ENCODE peak calls at places on chromosomes 3 and 15, in five cellular contexts. X is OCI-LY7, C is HCT116, K is GM23338, B is neural progenitor cell. V is an unnamed sample. For H3K36me3, the result is how much of the 10 kb centered on the place peaks cover.

GRCh38 chr3:64220161-64220560 is 5.1 kb downstream of the PRICKLE2 start:
- DNase-seq in K (no peak), B (no peak), C (no peak), X (no peak), V (peak)

GRCh38 chr3:98557324-98558010 is 25.7 kb downstream of the GPR15 start:
- DNase-seq in B (no peak), C (no peak), X (no peak), K (no peak), V (no peak)

GRCh38 chr3:117268318-117268717 is 558.7 kb downstream of the TUSC7 start:
- DNase-seq in K (no peak), C (no peak), X (no peak), B (no peak), V (no peak)

GRCh38 chr3:103203431-103203830 is 768.6 kb downstream of the ZPLD1 start:
- DNase-seq in K (no peak), C (no peak), X (no peak), B (no peak), V (no peak)

GRCh38 chr15:20340931-20341661 is 200.5 kb downstream of the GOLGA6L6 start:
- DNase-seq in C (no peak), B (peak), X (no peak), K (no peak), V (peak)

GRCh38 chr15:60343221-60343970 is 54.4 kb downstream of the ANXA2 start:
- DNase-seq in C (no peak), K (no peak), X (no peak), B (no peak), V (no peak)

GRCh38 chr3:197456271-197457091 is 99.3 kb downstream of the BDH1 start:
- DNase-seq in B (peak), C (peak), X (no peak), K (peak), V (no peak)

GRCh38 chr3:107024481-107025153 is 352.6 kb upstream of the CCDC54 start:
- DNase-seq in X (no peak), C (no peak), K (no peak), B (no peak), V (no peak)

GRCh38 chr3:187713504-187713903 is 11.1 kb upstream of the RTP2 start:
- DNase-seq in B (no peak), C (no peak), X (no peak), K (peak), V (peak)

GRCh38 chr3:11622846-11623550 is 20.7 kb downstream of the VGLL4 start:
- DNase-seq in K (no peak), C (no peak), B (no peak), X (no peak), V (no peak)

GRCh38 chr3:190531406-190531805 is 17.5 kb downstream of the IL1RAP start:
- DNase-seq in K (no peak), X (no peak), C (no peak), B (no peak), V (no peak)

GRCh38 chr3:129312021-129312639 is 33.5 kb downstream of the HMCES start:
- DNase-seq in X (no peak), C (no peak), K (no peak), B (no peak), V (no peak)

GRCh38 chr3:162984752-162985151 is 1488.1 kb downstream of the OTOL1 start:
- DNase-seq in K (no peak), B (no peak), X (no peak), C (no peak), V (no peak)

GRCh38 chr15:94107652-94108051 is 123.7 kb upstream of the MCTP2 start:
- DNase-seq in K (no peak), X (no peak), C (no peak), B (no peak), V (no peak)

GRCh38 chr3:107392549-107393165 is 15.4 kb downstream of the CCDC54 start:
- DNase-seq in B (no peak), X (no peak), K (no peak), C (no peak), V (peak)

GRCh38 chr3:24220859-24221657 is 273.6 kb downstream of the THRB start:
- DNase-seq in C (no peak), K (peak), X (no peak), B (peak), V (peak)

GRCh38 chr3:156201411-156202405 is 81.3 kb downstream of the KCNAB1 start:
- DNase-seq in K (no peak), X (no peak), C (no peak), B (no peak), V (no peak)

GRCh38 chr3:128875556-128876120 is 3.8 kb upstream of the ACAD9 start:
- DNase-seq in K (peak), B (peak), X (peak), C (no peak), V (peak)

DNA sequence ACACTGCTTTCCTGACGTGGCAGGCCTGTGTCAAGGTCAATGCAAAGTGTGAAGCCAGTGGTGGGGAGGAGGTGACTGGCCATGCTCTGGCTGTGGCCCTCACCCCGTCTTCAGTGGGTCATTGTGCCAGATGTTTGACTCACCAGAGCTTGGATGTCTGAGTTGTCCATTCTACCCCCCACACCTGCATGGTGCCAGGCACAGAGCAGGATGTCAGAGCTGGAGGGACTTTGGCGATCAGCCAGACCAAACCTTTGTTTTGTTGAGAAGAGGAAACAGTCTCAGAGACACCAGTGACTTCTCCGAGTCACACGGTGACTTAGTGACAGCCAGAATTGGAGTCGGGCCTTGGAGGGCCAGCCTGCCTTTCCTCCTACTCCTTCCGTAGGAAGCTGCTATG is 49.5 kb downstream of the SMAD6 start:
- DNase-seq in X (peak), K (no peak), B (no peak), C (peak), V (peak)
- TF ChIP-seq EZH2phosphoT487 in X (no peak), K (no peak), B (no peak), C (no peak), V (no peak)

GRCh38 chr3:111758642-111759041 is 100.4 kb upstream of the PHLDB2 start:
- DNase-seq in X (no peak), B (no peak), K (no peak), C (no peak), V (peak)
- H3K36me3 ChIP-seq in X (under half), B (under half), K (under half), C (under half), V (under half)

GRCh38 chr15:61381501-61381900 is 152.4 kb upstream of the RORA start:
- DNase-seq in X (no peak), K (no peak), B (no peak), C (no peak), V (no peak)

GRCh38 chr15:61382927-61383326 is 153.8 kb upstream of the RORA start:
- DNase-seq in K (no peak), B (no peak), C (no peak), X (no peak), V (no peak)

GRCh38 chr15:61379005-61379404 is 149.9 kb upstream of the RORA start:
- DNase-seq in X (no peak), C (no peak), K (no peak), B (no peak), V (no peak)

GRCh38 chr15:61383421-61383820 is 154.3 kb upstream of the RORA start:
- DNase-seq in C (no peak), X (no peak), B (no peak), K (no peak), V (no peak)

GRCh38 chr15:61380270-61380669 is 151.2 kb upstream of the RORA start:
- DNase-seq in C (no peak), B (no peak), X (no peak), K (no peak), V (no peak)
- TF ChIP-seq EZH2phosphoT487 in C (no peak), B (no peak), X (no peak), K (no peak), V (no peak)

DNA sequence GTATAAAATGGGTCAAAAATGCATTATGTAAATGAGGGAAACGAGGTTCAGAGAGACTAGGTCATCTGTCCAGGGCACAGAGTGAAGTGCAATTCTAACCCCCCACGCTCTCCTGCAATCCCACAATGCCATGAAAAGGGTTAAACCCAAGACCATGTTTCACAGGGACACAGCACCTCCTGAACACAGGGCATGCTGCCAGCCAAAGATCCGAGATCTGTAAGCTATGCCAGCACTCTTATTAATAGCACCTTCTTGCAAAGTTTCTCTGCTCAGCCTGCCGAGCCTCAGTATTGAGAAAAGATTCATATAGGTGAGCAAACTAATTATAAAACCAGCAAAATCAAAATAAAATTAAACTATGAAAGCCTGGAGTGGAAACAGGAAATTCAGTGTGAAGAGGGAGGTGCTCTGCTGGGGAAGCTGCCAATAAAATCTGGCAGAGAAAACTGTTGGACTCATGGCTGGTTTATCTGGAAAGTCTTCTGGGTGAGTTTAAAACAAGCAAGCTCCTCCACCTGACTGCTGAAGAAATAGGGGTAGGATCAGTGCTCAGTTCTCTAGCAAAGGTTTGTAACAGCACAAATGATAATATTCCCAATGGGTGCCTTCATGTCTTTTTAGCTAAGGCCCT is 50.3 kb downstream of the LRIG1 start:
- DNase-seq in X (no peak), C (no peak), K (no peak), B (no peak), V (peak)
- H3K36me3 ChIP-seq in X (half or more), C (under half), K (under half), B (under half), V (under half)

GRCh38 chr15:63043391-63044076 is 987 bp downstream of the TPM1 start:
- DNase-seq in B (peak), K (no peak), C (no peak), X (no peak), V (no peak)

GRCh38 chr15:63044077-63044644 is 1.6 kb downstream of the TPM1 start:
- DNase-seq in K (no peak), B (peak), X (no peak), C (no peak), V (no peak)

GRCh38 chr15:63042879-63043340 is 363 bp downstream of the TPM1 start:
- DNase-seq in C (no peak), K (no peak), X (no peak), B (peak), V (no peak)

GRCh38 chr15:63045438-63046278 is 3.1 kb downstream of the TPM1 start:
- DNase-seq in C (no peak), X (no peak), B (no peak), K (peak), V (no peak)

DNA sequence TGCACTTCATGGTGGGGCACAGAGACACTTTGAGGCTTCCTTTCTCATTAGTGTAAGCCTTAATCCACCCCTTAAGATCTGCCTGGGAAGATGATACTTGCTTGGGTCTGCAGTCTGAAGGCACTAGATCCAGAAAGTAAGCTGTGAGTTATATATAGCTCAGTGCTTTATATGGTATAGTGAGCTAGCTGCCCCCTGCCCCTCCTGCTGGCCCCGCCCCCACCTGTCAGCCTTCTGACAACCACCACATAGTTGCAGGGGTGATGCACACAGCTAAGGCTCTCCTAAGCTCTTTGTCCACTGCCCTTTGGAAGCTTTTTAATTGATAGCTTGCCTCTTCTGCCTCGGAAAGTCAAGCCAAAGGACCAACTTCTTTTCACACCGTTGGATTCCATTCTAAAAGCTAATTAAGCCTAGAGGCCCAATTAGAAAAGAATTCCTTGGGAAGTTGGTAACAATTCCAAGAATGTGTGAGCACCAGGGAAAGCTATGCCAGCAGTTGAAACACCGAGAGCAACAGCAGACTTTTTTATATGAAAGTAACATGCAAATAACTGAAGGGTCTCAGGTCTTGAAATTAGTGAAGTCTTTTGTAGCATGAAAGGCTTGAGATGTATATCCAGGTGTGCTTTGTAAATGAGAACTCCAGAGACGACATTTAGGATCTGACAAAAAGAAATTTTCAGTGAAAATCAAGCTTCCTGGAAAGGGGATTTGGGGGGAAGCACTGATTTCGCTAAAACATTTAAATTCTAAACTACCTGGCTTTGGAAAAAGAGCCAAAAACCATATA is 2.3 kb downstream of the TPM1 start:
- DNase-seq in C (no peak), K (peak), X (no peak), B (peak), V (no peak)
- TF ChIP-seq EZH2phosphoT487 in C (no peak), K (no peak), X (no peak), B (no peak), V (no peak)

DNA sequence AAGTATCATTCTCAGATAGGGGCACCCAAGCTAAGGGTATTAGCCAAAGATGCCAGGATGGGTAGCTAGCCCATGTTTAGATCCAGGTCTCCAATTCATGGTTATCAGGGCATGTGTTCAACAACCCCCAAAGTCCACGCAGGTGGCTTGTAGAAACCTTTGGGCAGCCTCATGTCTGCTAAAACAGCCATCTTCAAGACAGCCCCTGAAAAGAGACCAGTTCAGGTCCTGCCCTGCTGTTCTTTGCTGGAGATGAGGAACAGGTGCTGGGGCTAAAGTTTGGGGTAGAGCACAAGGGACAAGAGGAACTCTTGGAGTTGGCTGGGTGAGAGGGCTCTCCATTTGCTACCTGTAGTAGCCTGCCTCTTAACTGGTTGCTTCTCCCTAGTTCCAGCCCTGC is 4.6 kb downstream of the PPM1M start:
- DNase-seq in K (no peak), C (no peak), X (no peak), B (no peak), V (no peak)
- H3K36me3 ChIP-seq in K (under half), C (under half), X (half or more), B (under half), V (under half)

V was measured in PC-3.